ENCODE peak calls at places on chromosomes 2 and 18, in eight cellular contexts. D is psoas muscle; O is Peyer's patch; Q is CD4-positive, CD25-positive, alpha-beta regulatory T cell; S is aorta; J is endodermal cell; V is fibroblast of lung; Z is mesendoderm. C is an unnamed sample.

GRCh38 chr2:42348113-42348805 is 12.8 kb downstream of the COX7A2L start:
- DNase-seq in V (no peak), J (no peak), Z (no peak), S (no peak), O (no peak), D (no peak), Q (no peak), C (no peak)

GRCh38 chr2:14960686-14961324 is 328.3 kb downstream of the LRATD1 start:
- DNase-seq in Q (no peak), V (no peak), Z (peak), O (no peak), D (no peak), S (no peak), J (no peak), C (no peak)

GRCh38 chr2:172931923-172932520 is 143.6 kb upstream of the MAP3K20 start:
- DNase-seq in O (no peak), Z (peak), S (peak), Q (peak), D (peak), J (peak), V (peak), C (peak)

GRCh38 chr2:207503234-207503633 is 26.5 kb upstream of the CREB1 start:
- DNase-seq in J (peak), D (peak), Q (no peak), O (no peak), Z (no peak), V (no peak), S (peak), C (peak)

GRCh38 chr2:85131116-85131515 is 2.1 kb upstream of the TCF7L1 start:
- DNase-seq in V (peak), J (peak), D (no peak), O (no peak), Z (peak), S (no peak), Q (peak), C (no peak)

GRCh38 chr2:162153608-162154224 is 1.7 kb upstream of the GCG start:
- DNase-seq in J (peak), S (no peak), O (no peak), Z (peak), D (no peak), V (peak), Q (peak), C (no peak)

GRCh38 chr2:19722486-19723420 is 179.0 kb downstream of the TTC32 start:
- DNase-seq in V (no peak), J (no peak), Q (no peak), S (no peak), D (no peak), O (no peak), Z (no peak), C (peak)

GRCh38 chr2:239160226-239161143 is 240.3 kb downstream of the HDAC4 start:
- DNase-seq in O (peak), V (peak), Q (no peak), Z (no peak), J (peak), D (peak), S (peak), C (no peak)

GRCh38 chr2:157326683-157327082 is 1.1 kb upstream of the ERMN start:
- DNase-seq in J (no peak), Z (no peak), O (no peak), S (no peak), Q (no peak), D (no peak), V (no peak), C (peak)

GRCh38 chr2:70596293-70596692 is 42.7 kb upstream of the TGFA start:
- DNase-seq in D (no peak), Q (no peak), V (no peak), J (no peak), Z (peak), O (no peak), S (no peak), C (no peak)

GRCh38 chr2:206392118-206392517 is 51.2 kb upstream of the ADAM23 start:
- DNase-seq in Q (peak), Z (peak), V (peak), O (no peak), D (no peak), J (peak), S (no peak), C (no peak)

GRCh38 chr2:206086683-206087350 is 843 bp upstream of the INO80D start:
- DNase-seq in S (no peak), D (no peak), Q (peak), Z (no peak), O (no peak), J (no peak), V (peak), C (no peak)

GRCh38 chr18:51430538-51430937 is 233.1 kb upstream of the MEX3C start:
- DNase-seq in O (no peak), Q (no peak), J (no peak), Z (no peak), V (no peak), D (no peak), S (no peak), C (no peak)

GRCh38 chr2:237467447-237468179 is 19.4 kb upstream of the MLPH start:
- DNase-seq in D (no peak), V (no peak), J (no peak), O (no peak), S (no peak), Q (no peak), Z (no peak), C (no peak)
- H3K27ac ChIP-seq in D (no peak), V (no peak), J (no peak), O (no peak), S (no peak), Q (no peak), Z (no peak), C (no peak)

DNA sequence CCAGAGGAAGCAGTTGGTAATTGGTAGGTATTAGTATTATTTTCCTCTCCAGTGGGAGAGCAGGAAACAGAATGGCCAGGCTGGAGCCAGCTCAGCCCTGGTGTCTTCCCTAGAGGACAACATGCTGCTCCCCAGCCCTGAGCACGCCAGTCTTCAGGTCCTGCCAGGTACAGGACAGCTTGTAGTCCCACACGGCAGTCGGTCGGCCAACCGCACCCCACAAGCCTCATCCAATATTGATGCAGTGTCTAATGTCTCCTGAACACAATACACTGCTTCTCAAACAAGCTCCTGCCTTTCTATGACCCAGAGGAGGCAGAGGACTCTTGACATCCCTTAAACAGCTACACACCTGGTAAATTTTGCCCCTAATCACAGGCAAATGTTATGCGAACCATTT is 71.0 kb upstream of the PPP1CB start:
- DNase-seq in J (no peak), Q (peak), Z (no peak), S (no peak), D (no peak), O (no peak), V (no peak), C (no peak)
- H3K27ac ChIP-seq in J (no peak), Q (peak), Z (no peak), S (no peak), D (no peak), O (no peak), V (no peak), C (no peak)

GRCh38 chr2:189179607-189179979 is at the start of gene COL5A2:
- DNase-seq in Q (no peak), O (no peak), S (peak), Z (peak), D (peak), J (peak), V (peak), C (peak)
- H3K27ac ChIP-seq in Q (no peak), O (peak), S (peak), Z (peak), D (peak), J (peak), V (peak), C (peak)

GRCh38 chr18:13502585-13502984 is 223.8 kb downstream of the FAM210A start:
- DNase-seq in S (no peak), J (no peak), Q (peak), D (peak), O (no peak), V (no peak), Z (no peak), C (peak)

GRCh38 chr18:13503839-13504238 is 222.5 kb downstream of the FAM210A start:
- DNase-seq in V (no peak), S (no peak), Z (no peak), D (no peak), J (no peak), O (no peak), Q (no peak), C (no peak)

GRCh38 chr18:13500227-13500865 is 226.0 kb downstream of the FAM210A start:
- DNase-seq in J (peak), S (no peak), D (peak), Z (peak), O (no peak), Q (peak), V (peak), C (peak)

GRCh38 chr18:13501896-13502295 is 224.5 kb downstream of the FAM210A start:
- DNase-seq in D (no peak), Q (peak), V (no peak), Z (no peak), O (no peak), S (no peak), J (no peak), C (no peak)

GRCh38 chr18:13500891-13501887 is 225.2 kb downstream of the FAM210A start:
- DNase-seq in J (peak), Z (peak), Q (no peak), V (peak), D (peak), S (peak), O (no peak), C (peak)
- H3K27ac ChIP-seq in J (peak), Z (no peak), Q (no peak), V (no peak), D (peak), S (peak), O (no peak), C (peak)

DNA sequence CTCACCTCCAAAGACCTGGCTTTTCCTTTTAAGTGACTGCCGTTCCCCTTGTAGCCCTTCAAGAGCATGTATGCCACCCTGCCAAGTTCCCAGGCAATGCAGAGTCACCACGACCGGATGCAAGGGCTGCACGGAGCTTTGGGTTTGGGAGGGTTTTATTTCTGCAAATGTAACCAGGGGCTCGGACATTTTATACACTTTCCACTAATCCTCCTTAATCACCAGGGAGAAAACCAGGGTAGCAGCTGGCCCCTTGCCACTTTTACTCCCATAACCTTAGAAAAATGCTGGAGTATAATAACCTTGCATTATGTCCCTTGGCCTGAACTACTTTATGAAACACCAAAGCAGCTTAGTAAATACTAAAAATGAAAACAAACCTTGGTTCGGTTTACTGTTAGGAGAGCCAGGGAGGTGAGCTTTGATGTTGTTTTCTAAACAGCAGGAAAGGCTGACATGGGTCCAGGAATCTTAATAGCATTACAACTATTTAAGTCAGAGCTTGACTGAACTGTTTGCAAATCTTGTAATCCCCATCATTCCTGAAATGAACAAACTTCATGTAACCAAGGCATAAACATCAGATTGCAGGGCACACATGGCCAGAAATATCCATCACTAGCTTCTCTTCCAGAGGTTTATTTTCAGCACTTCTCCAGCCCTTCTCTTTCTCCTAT is 152.7 kb upstream of the RIOK3 start:
- DNase-seq in V (no peak), O (no peak), Z (no peak), D (no peak), S (peak), Q (no peak), J (peak), C (no peak)
- H3K27ac ChIP-seq in V (no peak), O (no peak), Z (no peak), D (no peak), S (peak), Q (no peak), J (no peak), C (no peak)

C was measured in heart left ventricle.